ENCODE peak calls at places on chromosomes 3 and 15, in six cellular contexts. I, E, C, N, K and A are unnamed samples.

GRCh38 chr15:55775316-55775715 is 32.4 kb upstream of the PRTG start:
- DNase-seq in E (peak; percentile 49), I (no peak), C (no peak), K (no peak), N (no peak), A (no peak)

GRCh38 chr3:121660356-121661171 is at the start of gene HCLS1:
- DNase-seq in I (peak; percentile 57), E (no peak), K (peak; percentile 44), C (no peak), N (peak; percentile 34), A (peak; percentile 8)

GRCh38 chr15:42286445-42287029 is 13.3 kb upstream of the TMEM87A start:
- DNase-seq in I (no peak), E (peak; percentile 40), K (peak; percentile 11), C (no peak), N (no peak), A (no peak)

GRCh38 chr15:82146990-82147461 is 101.2 kb upstream of the MEX3B start:
- DNase-seq in E (no peak), C (no peak), N (no peak), I (no peak), K (peak; percentile 93), A (no peak)

GRCh38 chr15:92818658-92819311 is 81.3 kb upstream of the CHD2 start:
- DNase-seq in C (no peak), I (no peak), E (no peak), N (no peak), K (no peak), A (no peak)

GRCh38 chr15:99211926-99212325 is 37.5 kb downstream of the TTC23 start:
- DNase-seq in E (no peak), K (peak; percentile 61), C (no peak), N (no peak), I (no peak), A (no peak)

GRCh38 chr15:60772395-60773120 is 293.6 kb upstream of the ICE2 start:
- DNase-seq in I (no peak), E (no peak), K (no peak), N (no peak), C (no peak), A (no peak)

GRCh38 chr3:16375891-16376290 is 110.9 kb downstream of the OXNAD1 start:
- DNase-seq in E (no peak), N (no peak), K (no peak), C (no peak), I (no peak), A (no peak)

GRCh38 chr3:100525753-100526612 is 33.6 kb downstream of the TMEM45A start:
- DNase-seq in N (no peak), E (no peak), I (no peak), K (peak; percentile 87), C (peak; percentile 20), A (no peak)